ENCODE peak calls at places on chromosomes 3 and 15, in eight cellular contexts. O, M, N, P, E, A, Z and Q are unnamed samples.

GRCh38 chr3:88003115-88003755 is 55.6 kb downstream of the CGGBP1 start:
- DNase-seq in O (peak; percentile 13), M (no peak), N (no peak), P (peak; percentile 49), E (no peak), A (peak; percentile 36), Z (no peak), Q (peak; percentile 43)

GRCh38 chr15:51382787-51383186 is 41.3 kb downstream of the GLDN start:
- DNase-seq in O (no peak), M (no peak), N (peak; percentile 6), P (peak; percentile 53), E (no peak), A (peak; percentile 10), Z (no peak), Q (peak; percentile 60)

GRCh38 chr15:80977627-80978036 is 12.0 kb downstream of the MESD start:
- DNase-seq in O (peak; percentile 38), M (peak; percentile 5), N (peak; percentile 40), P (peak; percentile 59), E (peak; percentile 77), A (peak; percentile 49), Z (peak; percentile 26), Q (peak; percentile 63)

GRCh38 chr15:28978011-28978378 is 92.2 kb downstream of the APBA2 start:
- DNase-seq in O (no peak), M (no peak), N (no peak), P (no peak), E (no peak), A (no peak), Z (no peak), Q (no peak)

GRCh38 chr3:167867981-167868380 is 132.5 kb downstream of the SERPINI1 start:
- DNase-seq in O (no peak), M (no peak), N (no peak), P (no peak), E (no peak), A (no peak), Z (no peak), Q (no peak)

GRCh38 chr15:48397841-48398240 is 66.6 kb downstream of the DUT start:
- DNase-seq in O (no peak), M (no peak), N (no peak), P (no peak), E (no peak), A (no peak), Z (no peak), Q (no peak)

GRCh38 chr3:81173514-81173913 is 587.9 kb downstream of the GBE1 start:
- DNase-seq in O (no peak), M (no peak), N (no peak), P (no peak), E (no peak), A (no peak), Z (no peak), Q (peak; percentile 11)

GRCh38 chr3:149812606-149813366 is at the start of gene RNF13:
- DNase-seq in O (peak; percentile 85), M (peak; percentile 95), N (peak; percentile 92), P (peak; percentile 96), E (peak; percentile 98), A (peak; percentile 94), Z (peak; percentile 90), Q (peak; percentile 96)

GRCh38 chr3:126512026-126512425 is 5.5 kb downstream of the UROC1 start:
- DNase-seq in O (no peak), M (peak; percentile 27), N (no peak), P (no peak), E (no peak), A (no peak), Z (no peak), Q (no peak)

GRCh38 chr3:13863929-13864595 is 15.8 kb downstream of the WNT7A start:
- DNase-seq in O (no peak), M (no peak), N (no peak), P (no peak), E (no peak), A (no peak), Z (no peak), Q (no peak)

GRCh38 chr3:194809382-194809781 is 123.7 kb downstream of the FAM43A start:
- DNase-seq in O (no peak), M (no peak), N (no peak), P (no peak), E (no peak), A (no peak), Z (no peak), Q (no peak)

GRCh38 chr3:133254716-133255115 is 145.1 kb upstream of the BFSP2 start:
- DNase-seq in O (no peak), M (no peak), N (no peak), P (no peak), E (no peak), A (no peak), Z (no peak), Q (no peak)

GRCh38 chr15:68524753-68525584 is 53.8 kb upstream of the CORO2B start:
- DNase-seq in O (no peak), M (no peak), N (no peak), P (peak; percentile 89), E (no peak), A (no peak), Z (no peak), Q (peak; percentile 65)

GRCh38 chr15:29452881-29453731 is 183.5 kb upstream of the NSMCE3 start:
- DNase-seq in O (no peak), M (no peak), N (no peak), P (peak; percentile 25), E (no peak), A (no peak), Z (no peak), Q (no peak)

GRCh38 chr15:85778107-85778776 is 16.5 kb downstream of the KLHL25 start:
- DNase-seq in O (no peak), M (no peak), N (no peak), P (no peak), E (no peak), A (no peak), Z (no peak), Q (no peak)

GRCh38 chr3:117811797-117812196 is 1102.2 kb downstream of the TUSC7 start:
- DNase-seq in O (no peak), M (no peak), N (no peak), P (no peak), E (no peak), A (no peak), Z (no peak), Q (no peak)

GRCh38 chr3:128054363-128054762 is 2.1 kb downstream of the SEC61A1 start:
- DNase-seq in O (no peak), M (no peak), N (no peak), P (peak; percentile 84), E (no peak), A (no peak), Z (no peak), Q (peak; percentile 58)

GRCh38 chr3:102483556-102483955 is 48.7 kb downstream of the ZPLD1 start:
- DNase-seq in O (no peak), M (no peak), N (no peak), P (no peak), E (no peak), A (no peak), Z (no peak), Q (no peak)

GRCh38 chr15:47756872-47757271 is 39.6 kb downstream of the SEMA6D start:
- DNase-seq in O (no peak), M (no peak), N (no peak), P (peak; percentile 90), E (no peak), A (no peak), Z (no peak), Q (peak; percentile 92)

GRCh38 chr3:141436180-141436579 is 50.6 kb upstream of the RASA2 start:
- DNase-seq in O (no peak), M (no peak), N (no peak), P (no peak), E (no peak), A (no peak), Z (no peak), Q (no peak)